ENCODE peak calls at places on chromosomes 4 and X, in five cellular contexts. U, F, E, C and L are unnamed samples.

GRCh38 chrX:24777660-24778059 is 83.9 kb downstream of the POLA1 start:
- DNase-seq in U (no peak), F (no peak), E (no peak), C (no peak), L (no peak)

GRCh38 chr4:86280246-86280645 is 79.6 kb downstream of the MAPK10 start:
- DNase-seq in U (no peak), F (no peak), E (no peak), C (no peak), L (no peak)

GRCh38 chr4:67696061-67696460 is 4.9 kb downstream of the UBA6 start:
- DNase-seq in U (no peak), F (no peak), E (no peak), C (no peak), L (no peak)

GRCh38 chr4:48546336-48546735 is 56.3 kb downstream of the ZAR1 start:
- DNase-seq in U (no peak), F (no peak), E (no peak), C (peak; percentile 58), L (peak; percentile 4)

GRCh38 chr4:100290585-100290984 is 100.3 kb upstream of the DDIT4L start:
- DNase-seq in U (no peak), F (no peak), E (no peak), C (no peak), L (no peak)

GRCh38 chr4:162557516-162558106 is 393.8 kb upstream of the FSTL5 start:
- DNase-seq in U (no peak), F (no peak), E (no peak), C (no peak), L (no peak)

GRCh38 chr4:17347445-17347844 is 164.4 kb downstream of the QDPR start:
- DNase-seq in U (no peak), F (no peak), E (no peak), C (peak; percentile 81), L (no peak)

GRCh38 chr4:1714303-1715001 is 2.3 kb upstream of the SLBP start:
- DNase-seq in U (no peak), F (no peak), E (no peak), C (peak; percentile 80), L (no peak)

GRCh38 chr4:7844247-7844991 is 95.2 kb downstream of the AFAP1 start:
- DNase-seq in U (peak; percentile 83), F (peak; percentile 88), E (peak; percentile 50), C (peak; percentile 92), L (peak; percentile 81)

GRCh38 chr4:89829470-89830138 is 7.4 kb downstream of the SNCA start:
- DNase-seq in U (no peak), F (no peak), E (no peak), C (no peak), L (no peak)

GRCh38 chr4:180993179-180993841 is 1249.9 kb upstream of the TENM3 start:
- DNase-seq in U (no peak), F (no peak), E (no peak), C (peak; percentile 4), L (no peak)

GRCh38 chrX:53456254-53456653 is 22.1 kb upstream of the HSD17B10 start:
- DNase-seq in U (no peak), F (no peak), E (no peak), C (no peak), L (no peak)

DNA sequence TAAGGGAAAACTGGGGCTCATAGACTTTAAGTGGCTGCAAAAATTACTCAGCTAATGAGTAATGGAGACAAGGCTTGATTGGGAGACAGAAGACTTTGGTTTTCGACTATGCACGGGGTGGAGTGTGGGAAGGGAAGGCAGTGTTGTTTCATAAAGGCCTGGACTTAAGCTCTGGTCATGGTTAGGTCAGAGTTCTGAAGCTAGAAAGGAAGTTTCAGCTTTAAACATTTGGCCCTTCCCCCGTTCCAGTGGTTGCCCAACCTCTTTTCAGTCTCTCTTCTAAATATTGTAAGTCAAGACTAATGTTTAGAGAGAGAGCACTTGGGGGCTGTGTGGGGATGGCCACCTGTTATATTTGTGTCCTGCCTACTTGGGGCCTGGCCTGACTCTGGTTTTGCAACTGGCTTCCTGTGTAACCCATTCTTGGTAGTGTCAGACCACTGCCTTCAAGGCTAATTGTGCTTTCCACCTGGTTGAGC is 21.0 kb downstream of the MSN start:
- DNase-seq in U (no peak), F (no peak), E (no peak), C (no peak), L (no peak)
- H3K4me3 ChIP-seq in U (no peak overlapping the region), F (no peak overlapping the region), E (no peak overlapping the region), C (no peak overlapping the region), L (no peak overlapping the region)

GRCh38 chrX:10015711-10016515 is 48.8 kb downstream of the CLDN34 start:
- DNase-seq in U (no peak), F (peak; percentile 64), E (no peak), C (peak; percentile 70), L (no peak)

GRCh38 chrX:10021461-10022272 is 54.5 kb downstream of the CLDN34 start:
- DNase-seq in U (no peak), F (no peak), E (no peak), C (no peak), L (no peak)

GRCh38 chrX:10016516-10017132 is 49.5 kb downstream of the CLDN34 start:
- DNase-seq in U (no peak), F (no peak), E (no peak), C (no peak), L (no peak)

GRCh38 chrX:10014462-10015373 is 47.6 kb downstream of the CLDN34 start:
- DNase-seq in U (peak; percentile 87), F (peak; percentile 93), E (no peak), C (peak; percentile 79), L (no peak)

GRCh38 chrX:10017866-10018265 is 50.7 kb downstream of the CLDN34 start:
- DNase-seq in U (no peak), F (no peak), E (peak; percentile 75), C (peak; percentile 40), L (no peak)
- H3K4me3 ChIP-seq in U (no peak overlapping the region), F (peak overlapping the region; percentile 63), E (no peak overlapping the region), C (peak overlapping the region; percentile 63), L (peak overlapping the region; percentile 61)

GRCh38 chr4:41362647-41363383 is 106.1 kb downstream of the UCHL1 start:
- DNase-seq in U (no peak), F (no peak), E (no peak), C (peak; percentile 92), L (no peak)
- H3K4me3 ChIP-seq in U (no peak overlapping the region), F (peak overlapping the region; percentile 90), E (no peak overlapping the region), C (peak overlapping the region; percentile 27), L (no peak overlapping the region)

DNA sequence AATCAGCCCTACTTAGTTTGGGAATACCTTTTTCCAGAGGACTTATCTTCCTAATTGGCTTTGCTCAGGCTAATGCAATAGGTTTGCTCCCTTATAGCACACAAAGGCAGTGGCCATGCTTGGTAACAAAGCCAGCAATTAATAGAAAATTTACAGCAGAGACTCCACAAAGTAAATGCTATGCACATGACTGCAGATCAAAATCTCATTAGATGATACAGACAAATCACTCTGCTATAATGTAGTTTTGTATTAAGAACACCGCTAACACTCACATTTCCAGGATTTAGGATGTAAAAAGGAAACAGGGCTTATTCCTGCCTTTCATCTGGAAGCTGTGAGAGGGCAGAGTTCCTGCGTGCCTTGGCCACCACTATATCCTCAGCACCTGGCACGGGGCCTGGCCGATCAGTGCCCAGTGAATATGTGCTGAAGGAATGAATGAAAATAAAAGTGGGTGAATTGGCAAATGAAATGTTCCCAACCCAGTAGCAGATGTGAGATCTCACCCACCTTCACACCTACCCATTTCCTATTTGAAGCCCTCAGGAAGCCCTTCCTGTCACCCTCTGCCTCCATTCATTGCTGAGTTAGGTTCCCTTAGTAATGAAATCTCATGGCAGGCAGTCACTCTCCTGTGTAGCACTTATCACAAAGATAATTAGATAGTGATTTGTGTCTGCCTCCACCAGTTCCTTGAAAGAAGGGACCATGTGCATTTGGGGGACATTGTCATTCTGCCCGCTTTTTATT is 5.1 kb downstream of the SEPTIN6 start:
- DNase-seq in U (no peak), F (no peak), E (no peak), C (no peak), L (no peak)
- H3K4me3 ChIP-seq in U (no peak overlapping the region), F (no peak overlapping the region), E (no peak overlapping the region), C (no peak overlapping the region), L (no peak overlapping the region)

DNA sequence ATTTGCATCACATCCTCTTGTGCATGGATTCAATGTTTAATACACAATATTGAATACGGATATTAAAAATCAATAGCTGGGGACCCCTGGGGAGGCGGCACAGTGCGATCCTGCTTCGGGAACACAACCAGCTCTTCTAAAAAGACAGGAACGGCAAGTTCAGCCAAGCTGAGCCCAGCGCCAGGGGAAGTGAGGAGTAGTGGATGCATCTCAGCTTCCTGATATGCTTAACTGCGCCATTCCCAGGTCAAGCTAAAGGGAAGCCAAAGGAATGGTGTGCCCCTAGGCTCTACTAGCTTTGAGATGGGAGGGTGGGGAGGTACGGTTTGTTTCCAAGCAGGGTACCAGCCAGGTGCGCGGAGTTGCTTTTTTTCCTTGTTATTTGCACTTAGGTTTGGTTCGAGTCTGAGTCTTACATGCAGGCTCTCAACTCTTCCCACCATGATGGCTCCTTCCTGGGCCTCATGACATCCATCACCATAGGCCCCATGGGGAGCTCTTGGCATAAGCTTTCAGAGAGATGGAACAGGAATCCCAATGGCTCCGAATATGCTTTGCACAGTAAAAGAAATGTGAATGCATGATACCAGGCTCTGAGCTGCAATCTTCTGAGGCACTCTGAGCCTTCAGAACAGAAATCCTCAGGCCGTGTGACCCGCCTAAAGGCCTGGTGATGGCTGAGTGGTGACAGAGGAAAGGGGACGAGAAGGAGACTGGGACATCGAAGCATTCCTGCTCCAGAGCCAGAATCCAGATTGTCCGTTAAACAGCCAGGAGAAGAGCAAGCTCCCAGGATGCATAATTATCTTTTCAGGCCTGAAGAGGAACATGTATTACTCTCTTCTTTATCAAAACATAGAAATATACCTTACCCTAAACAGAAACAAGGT is 51.8 kb upstream of the BCOR start:
- DNase-seq in U (no peak), F (no peak), E (no peak), C (peak; percentile 29), L (no peak)
- H3K4me3 ChIP-seq in U (no peak overlapping the region), F (no peak overlapping the region), E (no peak overlapping the region), C (peak overlapping the region; percentile 58), L (no peak overlapping the region)